ENCODE peak calls at places on chromosomes 12 and 14, in five cellular contexts. K, J, T, A and E are unnamed samples.

GRCh38 chr12:121279507-121279915 is 17.0 kb downstream of the CAMKK2 start:
- DNase-seq in K (no peak), J (no peak), T (no peak), A (no peak), E (no peak)

GRCh38 chr14:98754343-98755025 is 517.5 kb downstream of the BCL11B start:
- DNase-seq in K (no peak), J (no peak), T (peak), A (no peak), E (no peak)

GRCh38 chr12:65779091-65779642 is 45.1 kb upstream of the HMGA2 start:
- DNase-seq in K (no peak), J (no peak), T (no peak), A (no peak), E (no peak)

GRCh38 chr12:124938606-124939427 is 24.4 kb upstream of the UBC start:
- DNase-seq in K (peak), J (peak), T (no peak), A (no peak), E (no peak)

GRCh38 chr12:50197297-50197727 is 30.1 kb upstream of the CERS5 start:
- DNase-seq in K (no peak), J (no peak), T (no peak), A (no peak), E (no peak)

GRCh38 chr14:104291123-104292000 is 153.0 kb downstream of the KIF26A start:
- DNase-seq in K (no peak), J (no peak), T (no peak), A (no peak), E (no peak)

GRCh38 chr12:57001448-57001906 is 4.9 kb downstream of the ZBTB39 start:
- DNase-seq in K (no peak), J (peak), T (peak), A (peak), E (peak)

GRCh38 chr12:42128327-42128726 is 16.3 kb downstream of the GXYLT1 start:
- DNase-seq in K (no peak), J (no peak), T (no peak), A (no peak), E (no peak)

GRCh38 chr12:6158263-6158662 is 33.8 kb upstream of the VWF start:
- DNase-seq in K (no peak), J (peak), T (no peak), A (no peak), E (no peak)

GRCh38 chr12:121365416-121366062 is 13.3 kb upstream of the ANAPC5 start:
- DNase-seq in K (no peak), J (no peak), T (no peak), A (no peak), E (no peak)

GRCh38 chr14:95774265-95775160 is 60.6 kb upstream of the TCL1A start:
- DNase-seq in K (peak), J (peak), T (peak), A (peak), E (peak)

GRCh38 chr12:11795910-11796459 is 146.5 kb downstream of the ETV6 start:
- DNase-seq in K (no peak), J (peak), T (no peak), A (no peak), E (no peak)

GRCh38 chr12:102478416-102479098 is 1.8 kb downstream of the IGF1 start:
- DNase-seq in K (peak), J (no peak), T (no peak), A (peak), E (no peak)

GRCh38 chr14:24904533-24904932 is 145.4 kb downstream of the STXBP6 start:
- DNase-seq in K (no peak), J (no peak), T (no peak), A (no peak), E (no peak)

GRCh38 chr14:77459072-77459723 is 1.3 kb downstream of the AHSA1 start:
- DNase-seq in K (peak), J (peak), T (peak), A (no peak), E (no peak)

GRCh38 chr14:104891664-104892500 is 26.8 kb downstream of the CEP170B start:
- DNase-seq in K (no peak), J (no peak), T (no peak), A (peak), E (no peak)

GRCh38 chr12:94312388-94312787 is 147.3 kb downstream of the CEP83 start:
- DNase-seq in K (no peak), J (no peak), T (no peak), A (no peak), E (no peak)

GRCh38 chr12:6465467-6466183 is 4.9 kb downstream of the VAMP1 start:
- DNase-seq in K (no peak), J (peak), T (peak), A (no peak), E (no peak)

GRCh38 chr14:56379956-56380355 is 199.6 kb upstream of the TMEM260 start:
- DNase-seq in K (no peak), J (no peak), T (no peak), A (no peak), E (no peak)

GRCh38 chr14:93708311-93708734 is 80.0 kb downstream of the PRIMA1 start:
- DNase-seq in K (no peak), J (no peak), T (no peak), A (no peak), E (no peak)

GRCh38 chr12:92505373-92506340 is 197.1 kb upstream of the PLEKHG7 start:
- DNase-seq in K (peak), J (no peak), T (no peak), A (no peak), E (no peak)

GRCh38 chr12:106692896-106693295 is 81.6 kb upstream of the RIC8B start:
- DNase-seq in K (no peak), J (no peak), T (no peak), A (no peak), E (no peak)

GRCh38 chr14:20489093-20489994 is 16.0 kb upstream of the RNASE10 start:
- DNase-seq in K (peak), J (peak), T (no peak), A (no peak), E (no peak)

GRCh38 chr14:20486700-20487401 is 17.6 kb downstream of the PNP start:
- DNase-seq in K (no peak), J (no peak), T (no peak), A (no peak), E (no peak)

GRCh38 chr14:20490563-20490962 is 14.8 kb upstream of the RNASE10 start:
- DNase-seq in K (no peak), J (no peak), T (no peak), A (no peak), E (no peak)

GRCh38 chr14:20485900-20486299 is 16.7 kb downstream of the PNP start:
- DNase-seq in K (no peak), J (no peak), T (no peak), A (no peak), E (no peak)

DNA sequence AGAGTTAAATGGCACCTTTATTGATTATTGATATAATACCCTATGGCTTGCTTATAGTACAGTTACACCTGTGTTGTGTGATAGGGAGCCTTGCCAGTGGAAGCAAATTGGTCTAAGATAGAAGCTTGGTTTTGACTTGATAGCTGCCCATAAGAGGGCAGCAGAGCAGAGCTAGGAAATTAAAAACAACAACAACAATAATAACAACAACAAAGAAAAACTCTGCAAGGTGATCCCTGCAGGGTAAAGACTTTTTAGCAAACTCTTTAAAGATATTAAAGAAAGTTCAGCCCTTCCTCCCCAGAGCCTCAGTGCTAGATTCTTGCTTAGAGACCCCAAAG is 18.0 kb upstream of the RNASE10 start:
- DNase-seq in K (no peak), J (no peak), T (no peak), A (no peak), E (no peak)
- TF ChIP-seq POLR2A in K (no peak), J (no peak), T (no peak), A (no peak), E (no peak)

DNA sequence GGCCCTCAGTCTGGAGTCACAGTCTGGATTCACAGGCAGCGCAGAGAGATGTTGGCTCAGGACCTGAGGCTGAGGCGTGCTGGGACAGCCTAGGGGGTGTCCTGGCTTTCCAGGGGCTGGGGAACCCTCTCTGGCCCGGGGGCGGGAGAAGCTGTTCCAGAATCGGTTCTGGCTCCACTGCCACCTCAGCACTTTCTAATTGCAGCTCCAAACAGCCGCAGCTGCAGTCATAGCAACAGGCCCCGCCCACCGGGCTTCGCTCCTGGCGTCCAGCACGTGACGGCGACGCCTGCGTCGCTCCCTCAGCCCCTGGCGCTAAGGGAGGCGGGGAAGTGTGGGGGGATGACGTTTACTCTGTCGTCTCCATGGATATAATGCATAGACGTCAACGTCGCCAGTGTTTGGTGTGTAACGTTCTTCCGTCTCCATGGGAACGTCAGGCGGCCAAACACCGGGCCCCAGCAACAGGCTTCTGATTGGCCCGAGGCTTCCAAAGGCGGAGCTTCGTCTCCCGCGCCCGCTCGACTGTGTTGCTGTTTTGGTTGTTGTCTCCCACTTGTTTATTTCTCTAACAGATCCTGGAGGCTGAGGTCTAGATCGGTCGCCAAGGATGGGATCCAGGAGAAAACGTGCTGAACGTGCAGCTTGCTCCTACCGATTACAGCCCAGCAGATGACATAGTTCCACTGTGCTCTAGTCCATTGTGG is 19.7 kb upstream of the FOS start:
- DNase-seq in K (peak), J (peak), T (peak), A (peak), E (peak)
- TF ChIP-seq TAF1 in K (no peak), J (peak), T (peak), A (no peak), E (no peak)

DNA sequence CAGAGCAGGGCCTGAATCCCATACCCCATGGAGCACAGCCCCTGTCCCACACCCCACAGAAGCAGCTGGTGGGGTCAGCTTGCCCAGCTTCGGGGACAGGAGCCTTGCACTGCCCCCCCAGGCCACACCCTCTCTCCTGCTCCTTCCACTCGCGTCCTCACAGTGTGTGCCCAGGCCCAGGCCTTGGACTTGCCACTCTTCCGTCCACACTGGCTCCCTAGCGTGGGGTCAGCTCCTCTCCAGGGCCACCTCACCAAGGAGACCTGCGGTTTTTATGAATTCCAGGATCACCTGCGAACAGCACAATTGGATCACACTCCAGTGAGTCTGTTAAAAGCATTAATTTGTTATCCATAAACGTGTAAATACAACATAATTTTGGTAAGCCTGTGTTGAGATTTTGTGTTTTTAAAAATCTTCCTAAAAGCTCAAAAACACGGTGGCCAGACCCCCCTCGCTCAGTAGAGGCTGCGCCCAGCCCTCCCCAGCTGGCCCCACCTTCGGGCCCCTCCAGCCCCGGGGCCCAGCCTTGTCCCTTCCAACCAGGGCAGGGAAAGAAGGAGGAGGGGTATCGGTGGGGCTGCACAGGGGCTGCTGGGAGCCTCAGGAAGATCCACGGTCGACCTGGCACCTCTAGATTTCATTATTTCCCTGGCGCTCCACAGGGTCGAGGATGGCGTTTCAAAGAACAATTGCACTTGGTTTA is 12.0 kb downstream of the GALNT9 start:
- DNase-seq in K (no peak), J (no peak), T (no peak), A (no peak), E (no peak)
- TF ChIP-seq POLR2A in K (no peak), J (no peak), T (no peak), A (no peak), E (no peak)

GRCh38 chr14:37969511-37969979 is 238.2 kb upstream of the SSTR1 start:
- DNase-seq in K (no peak), J (no peak), T (no peak), A (no peak), E (no peak)

GRCh38 chr14:37970696-37971095 is 237.0 kb upstream of the SSTR1 start:
- DNase-seq in K (no peak), J (no peak), T (no peak), A (no peak), E (no peak)

GRCh38 chr14:37974421-37974820 is 233.3 kb upstream of the SSTR1 start:
- DNase-seq in K (no peak), J (no peak), T (no peak), A (no peak), E (no peak)

GRCh38 chr14:37977481-37977880 is 230.2 kb upstream of the SSTR1 start:
- DNase-seq in K (no peak), J (no peak), T (no peak), A (no peak), E (no peak)

GRCh38 chr14:37973031-37973908 is 234.4 kb upstream of the SSTR1 start:
- DNase-seq in K (no peak), J (peak), T (no peak), A (no peak), E (no peak)
- TF ChIP-seq TAF1 in K (no peak), J (no peak), T (no peak), A (no peak), E (no peak)

GRCh38 chr14:49769171-49769570 is 1.2 kb downstream of the KLHDC2 start:
- DNase-seq in K (no peak), J (peak), T (no peak), A (no peak), E (no peak)

GRCh38 chr14:49768301-49769121 is 558 bp downstream of the KLHDC2 start:
- DNase-seq in K (no peak), J (peak), T (peak), A (peak), E (peak)

GRCh38 chr14:49769581-49770211 is 1.7 kb downstream of the KLHDC2 start:
- DNase-seq in K (no peak), J (no peak), T (no peak), A (no peak), E (no peak)

GRCh38 chr14:49766839-49767238 is 1.1 kb upstream of the KLHDC2 start:
- DNase-seq in K (no peak), J (no peak), T (no peak), A (no peak), E (no peak)

DNA sequence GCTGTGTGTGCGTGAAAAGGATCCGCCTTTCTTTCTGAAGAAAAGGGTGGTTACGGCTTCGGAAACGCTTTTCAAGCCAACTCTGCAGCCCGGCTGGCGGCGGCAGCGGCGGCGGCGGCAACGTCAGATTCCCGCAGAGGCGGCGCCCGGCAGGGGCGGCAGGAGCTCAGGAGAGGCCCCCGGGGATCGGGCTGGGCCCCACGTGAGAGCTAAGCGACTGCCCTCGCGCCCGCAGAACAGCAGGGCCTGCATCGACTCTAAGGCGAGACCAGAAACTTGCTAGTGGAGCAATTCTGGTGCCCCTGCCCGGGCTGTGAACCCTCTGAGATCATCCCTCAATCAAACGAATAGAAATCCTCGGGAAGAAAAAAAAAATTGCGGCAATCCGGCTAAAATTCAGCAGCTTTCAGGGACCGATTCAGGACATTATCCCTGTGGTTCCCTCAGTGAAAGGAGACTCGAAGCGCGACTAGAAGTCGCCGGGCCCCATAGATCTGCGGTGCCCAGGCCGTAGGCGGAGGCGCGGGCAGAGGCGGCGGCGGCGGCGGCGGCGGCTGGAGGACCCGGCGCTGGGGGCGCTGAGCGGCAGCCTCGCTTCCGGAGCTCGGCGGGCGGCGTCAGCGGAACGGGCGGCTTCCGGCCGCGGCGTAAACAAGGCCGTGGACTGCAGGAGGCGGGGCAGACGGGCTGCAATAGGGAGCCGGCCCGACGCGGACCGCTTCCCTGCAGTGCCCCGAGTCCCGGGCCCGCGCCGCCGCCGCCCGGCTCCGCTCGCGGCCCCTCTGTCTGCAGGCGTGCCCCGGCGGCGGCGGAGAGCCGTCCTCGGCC is at the start of gene KLHDC2:
- DNase-seq in K (no peak), J (peak), T (peak), A (peak), E (peak)
- TF ChIP-seq POLR2A in K (peak), J (peak), T (no peak), A (peak), E (peak)